ENCODE peak calls at places on chromosomes 12 and 14, in five cellular contexts. Q is stomach, A is B cell, J is progenitor cell of endocrine pancreas, E is HepG2. C is an unnamed sample.

GRCh38 chr14:25400607-25401206 is 350.8 kb upstream of the STXBP6 start:
- DNase-seq in Q (peak), A (no peak), J (no peak), E (peak), C (no peak)

GRCh38 chr14:77023001-77023996 is 5.2 kb downstream of the IRF2BPL start:
- DNase-seq in Q (peak), A (no peak), J (peak), E (peak), C (no peak)

GRCh38 chr12:130162267-130162666 is at the start of gene FZD10:
- DNase-seq in Q (no peak), A (peak), J (peak), E (no peak), C (no peak)

GRCh38 chr12:15583804-15584203 is 205.4 kb downstream of the EPS8 start:
- DNase-seq in Q (no peak), A (no peak), J (no peak), E (no peak), C (no peak)

GRCh38 chr12:54601841-54602240 is 13.4 kb upstream of the PPP1R1A start:
- DNase-seq in Q (no peak), A (no peak), J (no peak), E (no peak), C (no peak)

GRCh38 chr12:6226002-6226700 is 26.0 kb downstream of the CD9 start:
- DNase-seq in Q (peak), A (no peak), J (no peak), E (peak), C (no peak)

GRCh38 chr14:21041676-21042433 is at the start of gene RNASE7:
- DNase-seq in Q (no peak), A (no peak), J (no peak), E (no peak), C (no peak)

GRCh38 chr14:99273724-99274345 is 1.8 kb upstream of the BCL11B start:
- DNase-seq in Q (peak), A (no peak), J (no peak), E (peak), C (no peak)

GRCh38 chr14:60396718-60397343 is 89.0 kb downstream of the C14orf39 start:
- DNase-seq in Q (no peak), A (no peak), J (no peak), E (no peak), C (no peak)

GRCh38 chr14:68283378-68284123 is 464.0 kb downstream of the RAD51B start:
- DNase-seq in Q (no peak), A (peak), J (no peak), E (no peak), C (peak)

GRCh38 chr14:53478174-53478573 is 325.1 kb upstream of the DDHD1 start:
- DNase-seq in Q (no peak), A (no peak), J (no peak), E (peak), C (no peak)

GRCh38 chr12:116590561-116590960 is 31.4 kb downstream of the MAP1LC3B2 start:
- DNase-seq in Q (no peak), A (no peak), J (no peak), E (peak), C (no peak)

GRCh38 chr12:117333331-117334000 is 28.0 kb downstream of the NOS1 start:
- DNase-seq in Q (no peak), A (no peak), J (no peak), E (no peak), C (no peak)

GRCh38 chr14:93994919-93995682 is 2.0 kb upstream of the CCDC197 start:
- DNase-seq in Q (peak), A (no peak), J (no peak), E (no peak), C (no peak)

GRCh38 chr12:10501031-10501430 is 4.7 kb upstream of the EIF2S3B start:
- DNase-seq in Q (no peak), A (no peak), J (no peak), E (no peak), C (no peak)

GRCh38 chr14:59852350-59852749 is 18.2 kb downstream of the RTN1 start:
- DNase-seq in Q (no peak), A (no peak), J (no peak), E (no peak), C (no peak)

GRCh38 chr12:32450768-32451167 is 51.4 kb downstream of the FGD4 start:
- DNase-seq in Q (no peak), A (no peak), J (no peak), E (no peak), C (no peak)

GRCh38 chr14:97267509-97267908 is 470.3 kb downstream of the VRK1 start:
- DNase-seq in Q (no peak), A (no peak), J (no peak), E (no peak), C (no peak)

GRCh38 chr12:103632554-103633216 is 45.6 kb downstream of the STAB2 start:
- DNase-seq in Q (peak), A (no peak), J (peak), E (peak), C (peak)

GRCh38 chr14:35380794-35381193 is 23.8 kb downstream of the NFKBIA start:
- DNase-seq in Q (no peak), A (no peak), J (no peak), E (no peak), C (no peak)

GRCh38 chr14:93186461-93186860 is 1.3 kb downstream of the LYSET start:
- DNase-seq in Q (no peak), A (no peak), J (no peak), E (no peak), C (no peak)

GRCh38 chr12:68334136-68334535 is 2.0 kb upstream of the MDM1 start:
- DNase-seq in Q (no peak), A (no peak), J (no peak), E (no peak), C (no peak)

GRCh38 chr14:61662001-61662400 is 33.3 kb upstream of the HIF1A start:
- DNase-seq in Q (no peak), A (no peak), J (no peak), E (no peak), C (no peak)

GRCh38 chr12:75820848-75821578 is 210.6 kb downstream of the PHLDA1 start:
- DNase-seq in Q (no peak), A (no peak), J (no peak), E (no peak), C (no peak)

GRCh38 chr12:2284857-2285256 is 232.1 kb downstream of the CACNA1C start:
- DNase-seq in Q (peak), A (no peak), J (peak), E (peak), C (no peak)

GRCh38 chr14:54568821-54569591 is 2.1 kb downstream of the SAMD4A start:
- DNase-seq in Q (no peak), A (no peak), J (no peak), E (peak), C (no peak)

GRCh38 chr12:105420659-105421240 is 90.3 kb downstream of the C12orf75 start:
- DNase-seq in Q (peak), A (peak), J (peak), E (peak), C (peak)

GRCh38 chr12:119235352-119235751 is 56.6 kb downstream of the HSPB8 start:
- DNase-seq in Q (no peak), A (no peak), J (no peak), E (no peak), C (no peak)

DNA sequence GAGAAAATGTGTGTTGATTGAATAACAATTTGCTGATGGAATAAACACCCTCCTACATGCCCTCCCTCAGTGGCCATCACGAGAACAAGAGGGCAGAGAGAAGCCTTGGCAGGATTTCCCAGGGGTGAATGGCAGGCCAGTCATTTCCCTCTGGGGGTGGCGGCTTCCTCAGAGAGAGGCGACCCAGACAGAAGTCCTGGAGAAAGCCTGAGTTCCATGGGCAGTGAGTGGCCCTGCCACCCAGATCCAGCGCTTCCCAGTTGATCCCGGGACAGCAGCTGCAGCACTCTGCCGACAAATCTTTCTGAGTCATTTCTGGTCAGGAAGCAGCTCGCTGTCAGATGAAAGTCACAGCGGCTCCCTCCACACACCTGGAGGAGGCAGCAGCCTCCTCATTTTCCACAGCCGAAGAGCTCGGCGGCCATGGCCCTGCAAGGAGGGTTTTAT is 123.0 kb downstream of the SCARB1 start:
- DNase-seq in Q (peak), A (no peak), J (no peak), E (peak), C (no peak)
- TF ChIP-seq CTCF in Q (no peak), A (no peak), J (no peak), E (peak), C (no peak)

GRCh38 chr12:14065094-14065493 is 83.7 kb upstream of the GRIN2B start:
- DNase-seq in Q (no peak), A (no peak), J (no peak), E (no peak), C (no peak)
- TF ChIP-seq CTCF in Q (no peak), A (no peak), J (no peak), E (no peak), C (no peak)

GRCh38 chr12:109599087-109599486 is 25.5 kb downstream of the MVK start:
- DNase-seq in Q (no peak), A (no peak), J (no peak), E (no peak), C (no peak)

GRCh38 chr12:109600995-109601394 is 27.4 kb downstream of the MVK start:
- DNase-seq in Q (no peak), A (no peak), J (no peak), E (no peak), C (no peak)

GRCh38 chr12:109598428-109598854 is 24.8 kb downstream of the MVK start:
- DNase-seq in Q (no peak), A (no peak), J (no peak), E (no peak), C (no peak)

GRCh38 chr12:109601557-109601956 is 28.0 kb downstream of the MVK start:
- DNase-seq in Q (no peak), A (no peak), J (no peak), E (no peak), C (no peak)

GRCh38 chr12:109600481-109600880 is 26.9 kb downstream of the MVK start:
- DNase-seq in Q (no peak), A (no peak), J (no peak), E (no peak), C (no peak)
- TF ChIP-seq CTCF in Q (no peak), A (no peak), J (no peak), E (no peak), C (no peak)

GRCh38 chr12:110227138-110227537 is 53.9 kb upstream of the ATP2A2 start:
- DNase-seq in Q (no peak), A (no peak), J (no peak), E (no peak), C (no peak)

GRCh38 chr12:110222027-110222426 is 59.0 kb upstream of the ATP2A2 start:
- DNase-seq in Q (no peak), A (no peak), J (no peak), E (no peak), C (no peak)

GRCh38 chr12:110222433-110222832 is 58.6 kb upstream of the ATP2A2 start:
- DNase-seq in Q (no peak), A (no peak), J (no peak), E (no peak), C (no peak)

GRCh38 chr12:110223777-110224378 is 57.2 kb upstream of the ATP2A2 start:
- DNase-seq in Q (no peak), A (no peak), J (no peak), E (no peak), C (no peak)

DNA sequence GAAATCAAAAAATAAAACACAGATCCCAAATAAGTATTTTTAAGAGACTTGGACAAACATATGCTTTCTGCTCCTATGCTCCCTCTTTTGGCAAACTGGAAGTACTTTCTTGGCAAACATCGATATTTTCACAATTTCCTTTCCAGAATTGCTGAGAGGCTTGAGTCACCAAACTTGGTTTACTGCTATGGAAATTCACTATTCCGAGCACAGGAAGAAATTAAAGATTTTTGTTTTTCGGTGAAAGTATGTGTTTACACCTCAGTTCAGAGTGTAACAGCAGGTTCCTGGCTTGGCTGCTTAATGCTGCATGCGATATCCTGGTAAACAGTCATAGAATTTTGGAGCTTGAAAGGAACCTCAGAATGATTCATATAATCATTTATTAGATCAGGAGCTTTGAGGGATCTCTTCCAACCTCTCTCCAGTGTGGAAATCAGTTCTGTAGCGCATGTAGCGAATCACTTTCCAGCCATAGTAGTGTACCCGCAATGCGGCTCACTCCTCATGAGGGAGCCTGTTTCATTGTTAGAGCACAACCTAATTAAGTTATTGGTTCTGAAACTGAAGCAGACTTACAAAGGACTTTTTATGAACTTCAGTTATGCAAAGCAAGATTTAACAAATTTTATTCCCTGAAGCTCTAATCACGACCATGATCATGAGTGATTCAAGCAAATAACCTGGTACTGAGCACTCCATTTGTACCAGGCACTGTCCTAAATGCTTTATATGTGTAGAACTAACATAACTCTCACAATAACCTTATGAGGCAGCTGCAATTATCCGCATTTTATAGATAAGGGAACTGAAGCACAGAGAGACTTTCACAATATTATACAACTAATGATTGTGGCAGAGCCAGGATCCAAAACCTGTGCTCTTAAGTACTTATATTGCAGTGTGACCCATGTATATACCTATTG is 56.4 kb upstream of the ATP2A2 start:
- DNase-seq in Q (no peak), A (no peak), J (no peak), E (peak), C (no peak)
- TF ChIP-seq CTCF in Q (peak), A (no peak), J (peak), E (peak), C (no peak)

GRCh38 chr12:46005151-46005797 is 14.9 kb upstream of the SCAF11 start:
- DNase-seq in Q (no peak), A (no peak), J (no peak), E (no peak), C (no peak)
- TF ChIP-seq CTCF in Q (no peak), A (peak), J (no peak), E (no peak), C (peak)